ENCODE peak calls at places on chromosome 20, in ten cellular contexts. I is EH; F is NCI-H2081; G is HuH-7.5; P is tibial artery; S is natural killer cell; B is LoVo; C is stimulated activated CD8-positive, alpha-beta memory T cell treated with anti-CD3 and anti-CD28 coated beads, Interleukin-7, amount 100 ng/mL, for 1 hour; T is activated CD4-positive, alpha-beta memory T cell treated with anti-CD3 and anti-CD28 coated beads for 36 hours; X is stimulated activated CD4-positive, alpha-beta T cell treated with anti-CD3 and anti-CD28 coated beads, Interleukin-4, amount 100 ng/mL, for 48 hours. Z is an unnamed sample.

GRCh38 chr20:51961964-51962761 is 159.8 kb upstream of the SALL4 start:
- DNase-seq in I (no peak), F (peak; percentile 43), G (no peak), P (no peak), S (no peak), B (no peak), C (no peak), T (no peak), X (no peak), Z (no peak)

GRCh38 chr20:53750827-53751393 is 157.3 kb upstream of the ZNF217 start:
- DNase-seq in I (peak; percentile 96), F (no peak), G (no peak), P (no peak), S (peak; percentile 40), B (no peak), C (no peak), T (peak; percentile 44), X (no peak), Z (no peak)

GRCh38 chr20:32830437-32830836 is 10.7 kb downstream of the MAPRE1 start:
- DNase-seq in I (peak; percentile 31), F (no peak), G (no peak), P (no peak), S (no peak), B (no peak), C (no peak), T (no peak), X (no peak), Z (no peak)

GRCh38 chr20:58138395-58138794 is 90.1 kb downstream of the ANKRD60 start:
- DNase-seq in I (no peak), F (no peak), G (no peak), P (peak; percentile 44), S (no peak), B (no peak), C (no peak), T (no peak), X (no peak), Z (no peak)

GRCh38 chr20:50711113-50711825 is 19.9 kb upstream of the RIPOR3 start:
- DNase-seq in I (no peak), F (no peak), G (no peak), P (no peak), S (no peak), B (no peak), C (no peak), T (no peak), X (no peak), Z (no peak)

GRCh38 chr20:64083380-64084208 is 604 bp downstream of the LKAAEAR1 start:
- DNase-seq in I (peak; percentile 71), F (peak; percentile 81), G (peak; percentile 94), P (no peak), S (peak; percentile 53), B (no peak), C (peak; percentile 46), T (peak; percentile 80), X (peak; percentile 66), Z (no peak)

GRCh38 chr20:20594171-20594530 is 118.3 kb downstream of the RALGAPA2 start:
- DNase-seq in I (peak; percentile 36), F (peak; percentile 56), G (no peak), P (no peak), S (no peak), B (peak; percentile 1), C (no peak), T (no peak), X (no peak), Z (no peak)

GRCh38 chr20:11901127-11901526 is 16.6 kb upstream of the BTBD3 start:
- DNase-seq in I (peak; percentile 91), F (no peak), G (no peak), P (no peak), S (no peak), B (no peak), C (no peak), T (no peak), X (no peak), Z (no peak)

GRCh38 chr20:63520594-63520938 is at the start of gene PPDPF:
- DNase-seq in I (peak; percentile 80), F (peak; percentile 82), G (peak; percentile 96), P (peak; percentile 88), S (peak; percentile 87), B (peak; percentile 87), C (peak; percentile 68), T (peak; percentile 87), X (peak; percentile 74), Z (no peak)

GRCh38 chr20:62707981-62708521 is 585 bp upstream of the NTSR1 start:
- DNase-seq in I (no peak), F (no peak), G (peak; percentile 86), P (no peak), S (no peak), B (no peak), C (no peak), T (peak; percentile 22), X (no peak), Z (no peak)

GRCh38 chr20:44938637-44939036 is 21.6 kb downstream of the TOMM34 start:
- DNase-seq in I (no peak), F (no peak), G (no peak), P (no peak), S (no peak), B (no peak), C (no peak), T (no peak), X (no peak), Z (no peak)

GRCh38 chr20:35287509-35288324 is 3.1 kb upstream of the EIF6 start:
- DNase-seq in I (no peak), F (no peak), G (no peak), P (no peak), S (no peak), B (no peak), C (no peak), T (no peak), X (no peak), Z (no peak)

GRCh38 chr20:63628246-63628975 is 1.5 kb upstream of the GMEB2 start:
- DNase-seq in I (peak; percentile 73), F (peak; percentile 79), G (peak; percentile 94), P (peak; percentile 78), S (no peak), B (peak; percentile 72), C (peak; percentile 37), T (peak; percentile 85), X (peak; percentile 65), Z (no peak)

GRCh38 chr20:47686545-47686944 is 98.7 kb downstream of the SULF2 start:
- DNase-seq in I (peak; percentile 71), F (no peak), G (no peak), P (no peak), S (no peak), B (no peak), C (no peak), T (no peak), X (no peak), Z (no peak)

GRCh38 chr20:61253264-61253639 is 1.2 kb downstream of the CDH4 start:
- DNase-seq in I (peak; percentile 35), F (no peak), G (no peak), P (no peak), S (no peak), B (no peak), C (no peak), T (no peak), X (no peak), Z (no peak)

GRCh38 chr20:57276221-57276620 is 9.8 kb upstream of the BMP7 start:
- DNase-seq in I (no peak), F (no peak), G (no peak), P (no peak), S (no peak), B (no peak), C (no peak), T (no peak), X (no peak), Z (no peak)

GRCh38 chr20:20525756-20526155 is 157.9 kb downstream of the INSM1 start:
- DNase-seq in I (no peak), F (no peak), G (no peak), P (no peak), S (no peak), B (no peak), C (no peak), T (no peak), X (no peak), Z (no peak)

GRCh38 chr20:8144282-8145245 is 12.5 kb downstream of the PLCB1 start:
- DNase-seq in I (peak; percentile 93), F (no peak), G (peak; percentile 68), P (no peak), S (no peak), B (peak; percentile 9), C (no peak), T (no peak), X (no peak), Z (no peak)

GRCh38 chr20:2237059-2237458 is 58.7 kb upstream of the TGM3 start:
- DNase-seq in I (peak; percentile 100), F (no peak), G (no peak), P (peak; percentile 76), S (no peak), B (no peak), C (no peak), T (no peak), X (no peak), Z (no peak)

GRCh38 chr20:18805881-18806280 is 7.7 kb upstream of the SCP2D1 start:
- DNase-seq in I (peak; percentile 55), F (no peak), G (no peak), P (no peak), S (no peak), B (peak; percentile 3), C (no peak), T (no peak), X (no peak), Z (no peak)

GRCh38 chr20:24954151-24954550 is 5.1 kb downstream of the CST7 start:
- DNase-seq in I (no peak), F (no peak), G (no peak), P (no peak), S (no peak), B (no peak), C (no peak), T (no peak), X (no peak), Z (no peak)

GRCh38 chr20:40741507-40742106 is 52.6 kb upstream of the MAFB start:
- DNase-seq in I (peak; percentile 55), F (peak; percentile 2), G (no peak), P (no peak), S (peak; percentile 28), B (peak; percentile 34), C (no peak), T (peak; percentile 58), X (peak; percentile 23), Z (no peak)

GRCh38 chr20:21020656-21021004 is 85.5 kb downstream of the LINC00237 start:
- DNase-seq in I (no peak), F (no peak), G (no peak), P (no peak), S (no peak), B (no peak), C (no peak), T (no peak), X (no peak), Z (no peak)

GRCh38 chr20:64074963-64075362 is 4.4 kb downstream of the RGS19 start:
- DNase-seq in I (no peak), F (no peak), G (no peak), P (no peak), S (no peak), B (no peak), C (no peak), T (no peak), X (no peak), Z (no peak)

GRCh38 chr20:1569417-1569861 is 11.9 kb upstream of the SIRPD start:
- DNase-seq in I (peak; percentile 40), F (no peak), G (no peak), P (no peak), S (no peak), B (no peak), C (no peak), T (no peak), X (no peak), Z (no peak)

GRCh38 chr20:32909896-32910571 is 51.3 kb downstream of the EFCAB8 start:
- DNase-seq in I (no peak), F (no peak), G (no peak), P (peak; percentile 55), S (no peak), B (no peak), C (no peak), T (no peak), X (no peak), Z (no peak)

GRCh38 chr20:19909696-19910095 is 107.5 kb upstream of the NAA20 start:
- DNase-seq in I (no peak), F (no peak), G (no peak), P (peak; percentile 86), S (no peak), B (no peak), C (no peak), T (no peak), X (no peak), Z (no peak)

GRCh38 chr20:63133481-63134091 is 82.3 kb downstream of the YTHDF1 start:
- DNase-seq in I (no peak), F (no peak), G (no peak), P (peak; percentile 51), S (no peak), B (no peak), C (no peak), T (no peak), X (no peak), Z (no peak)